ENCODE peak calls at places on chromosomes 4 and X, in six cellular contexts. W is H9, P is mesendoderm, N is neuronal stem cell, F is IMR-90, T is trophoblast cell. E is an unnamed sample. For H3K79me1, the result is how much of the 10 kb centered on the place peaks cover.

GRCh38 chr4:180363817-180364216 is 1879.4 kb upstream of the TENM3 start:
- DNase-seq in W (no peak), P (no peak), N (no peak), F (no peak), T (no peak), E (no peak)

GRCh38 chrX:133045986-133046385 is 50.9 kb downstream of the USP26 start:
- DNase-seq in W (no peak), P (peak), N (no peak), F (peak), T (no peak), E (peak)

GRCh38 chr4:22877653-22878052 is 184.9 kb downstream of the GBA3 start:
- DNase-seq in W (no peak), P (no peak), N (no peak), F (no peak), T (no peak), E (no peak)

GRCh38 chr4:35525192-35525978 is 718.9 kb downstream of the ARAP2 start:
- DNase-seq in W (peak), P (peak), N (no peak), F (no peak), T (no peak), E (no peak)

GRCh38 chr4:102196221-102196620 is 149.1 kb downstream of the SLC39A8 start:
- DNase-seq in W (no peak), P (no peak), N (no peak), F (no peak), T (no peak), E (peak)

GRCh38 chrX:129769467-129770154 is 10.1 kb upstream of the SASH3 start:
- DNase-seq in W (no peak), P (no peak), N (no peak), F (no peak), T (no peak), E (no peak)

GRCh38 chr4:120927758-120928409 is 5.4 kb upstream of the PRDM5 start:
- DNase-seq in W (no peak), P (no peak), N (no peak), F (no peak), T (no peak), E (no peak)

GRCh38 chrX:53253293-53254020 is 27.9 kb downstream of the IQSEC2 start:
- DNase-seq in W (no peak), P (no peak), N (no peak), F (no peak), T (no peak), E (no peak)

GRCh38 chrX:12007881-12008280 is 130.4 kb upstream of the FRMPD4 start:
- DNase-seq in W (no peak), P (no peak), N (no peak), F (peak), T (no peak), E (peak)

GRCh38 chrX:76428243-76429130 is 977 bp downstream of the MAGEE1 start:
- DNase-seq in W (peak), P (peak), N (no peak), F (no peak), T (no peak), E (no peak)

GRCh38 chr4:5824635-5825034 is 68.3 kb downstream of the CRMP1 start:
- DNase-seq in W (no peak), P (peak), N (no peak), F (peak), T (no peak), E (peak)

GRCh38 chr4:80751200-80751599 is 279.3 kb upstream of the BMP3 start:
- DNase-seq in W (peak), P (peak), N (no peak), F (no peak), T (no peak), E (no peak)

GRCh38 chr4:150217192-150217591 is 138.9 kb downstream of the DCLK2 start:
- DNase-seq in W (no peak), P (peak), N (peak), F (peak), T (peak), E (peak)

GRCh38 chr4:86497131-86497530 is 97.0 kb upstream of the PTPN13 start:
- DNase-seq in W (no peak), P (no peak), N (no peak), F (no peak), T (no peak), E (no peak)

GRCh38 chr4:145885666-145886065 is 53.0 kb downstream of the ZNF827 start:
- DNase-seq in W (no peak), P (no peak), N (no peak), F (no peak), T (no peak), E (no peak)

DNA sequence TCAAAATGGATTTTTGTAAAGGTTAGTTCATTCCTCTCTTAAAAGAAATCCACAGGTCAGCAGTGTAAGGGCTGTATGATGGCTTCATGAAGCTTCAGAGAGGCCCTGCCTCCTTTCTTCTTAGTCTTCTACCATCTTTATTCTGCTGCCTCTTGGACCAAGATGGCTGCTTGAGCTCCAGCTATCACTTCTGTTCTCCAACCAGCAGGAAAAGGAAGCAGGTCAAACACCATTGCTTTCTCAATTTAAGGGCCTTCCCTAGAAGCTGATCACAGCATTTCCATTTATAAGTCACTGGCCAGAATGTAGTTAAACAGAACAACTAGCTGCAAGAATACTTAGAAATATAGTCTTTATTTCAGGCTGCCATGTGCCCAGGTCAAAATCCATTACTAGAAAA is 336.8 kb upstream of the KLF3 start:
- DNase-seq in W (no peak), P (no peak), N (no peak), F (no peak), T (no peak), E (no peak)
- H3K9ac ChIP-seq in W (no peak), P (no peak), N (no peak), F (no peak), T (no peak), E (no peak)

GRCh38 chr4:10128761-10129160 is 12.2 kb upstream of the WDR1 start:
- DNase-seq in W (no peak), P (no peak), N (no peak), F (no peak), T (no peak), E (no peak)
- H3K27ac ChIP-seq in W (no peak), P (no peak), N (no peak), F (no peak), T (no peak), E (no peak)

GRCh38 chr4:77199701-77200100 is 42.7 kb downstream of the CCNG2 start:
- DNase-seq in W (no peak), P (no peak), N (no peak), F (no peak), T (no peak), E (no peak)
- H3K79me1 ChIP-seq in W (under half), P (under half), N (under half), F (under half), T (under half), E (under half)

DNA sequence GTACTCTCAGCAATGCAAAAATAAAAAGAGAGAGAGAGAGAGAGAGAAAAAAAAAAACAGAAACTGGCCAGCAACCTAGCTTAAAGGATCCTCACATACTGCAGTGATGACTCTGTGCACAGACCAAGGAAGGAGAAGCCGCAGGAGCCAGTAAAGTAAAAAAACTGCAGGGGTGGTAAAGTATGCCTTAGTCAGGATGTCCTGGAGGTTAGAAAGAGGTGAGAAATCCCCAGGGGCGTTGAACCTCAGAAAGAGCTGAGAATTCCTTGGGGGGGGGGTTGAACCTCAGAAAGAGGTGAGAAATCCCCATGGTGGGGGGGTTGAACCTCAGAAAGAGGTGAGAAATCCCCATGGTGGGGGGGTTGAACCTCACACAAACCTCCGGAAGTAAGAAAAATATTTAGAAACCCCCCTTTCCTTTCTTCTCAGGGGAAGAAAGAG is 48.0 kb downstream of the MAGEA9 start:
- DNase-seq in W (no peak), P (peak), N (peak), F (peak), T (no peak), E (peak)
- H3K9ac ChIP-seq in W (peak), P (peak), N (no peak), F (no peak), T (no peak), E (peak)

GRCh38 chr4:156969136-156969535 is 2.5 kb downstream of the PDGFC start:
- DNase-seq in W (no peak), P (no peak), N (no peak), F (no peak), T (no peak), E (no peak)
- H3K27ac ChIP-seq in W (no peak), P (no peak), N (no peak), F (peak), T (no peak), E (peak)

GRCh38 chr4:10104211-10104990 is 12.2 kb downstream of the WDR1 start:
- DNase-seq in W (no peak), P (no peak), N (no peak), F (no peak), T (no peak), E (peak)
- H3K79me1 ChIP-seq in W (under half), P (under half), N (under half), F (half or more), T (under half), E (under half)

GRCh38 chr4:185781555-185782215 is 30.3 kb downstream of the SORBS2 start:
- DNase-seq in W (no peak), P (no peak), N (no peak), F (no peak), T (peak), E (no peak)
- H3K9ac ChIP-seq in W (no peak), P (no peak), N (no peak), F (no peak), T (no peak), E (no peak)

GRCh38 chrX:136125106-136125505 is 22.2 kb upstream of the FHL1 start:
- DNase-seq in W (no peak), P (no peak), N (no peak), F (no peak), T (no peak), E (no peak)
- H3K27ac ChIP-seq in W (no peak), P (no peak), N (no peak), F (no peak), T (no peak), E (no peak)

GRCh38 chr4:10105421-10105820 is 11.2 kb downstream of the WDR1 start:
- DNase-seq in W (no peak), P (no peak), N (no peak), F (no peak), T (no peak), E (no peak)
- H3K79me1 ChIP-seq in W (under half), P (under half), N (under half), F (half or more), T (under half), E (under half)